ENCODE peak calls at places on chromosomes 6 and 20, in six cellular contexts. R is hippocampal formation; I is activated T-cell treated with anti-CD3 and anti-CD28 coated beads, Interleukin-2, amount 50 U/mL, for 72 hours; H is NCI-H2029 treated with DMSO at 0.1 percent for 48 hours; J is effector CD4-positive, alpha-beta T cell; E is kidney tubule cell. C is an unnamed sample.

GRCh38 chr6:74626288-74626687 is 579.6 kb downstream of the COL12A1 start:
- DNase-seq in J (no peak), R (no peak), H (no peak), I (no peak), E (no peak), C (no peak)

GRCh38 chr6:16669227-16669626 is 92.0 kb downstream of the ATXN1 start:
- DNase-seq in I (peak), H (no peak), E (peak), J (peak), R (no peak), C (no peak)

GRCh38 chr20:22763257-22763906 is 179.0 kb upstream of the FOXA2 start:
- DNase-seq in E (peak), H (no peak), R (no peak), I (no peak), J (no peak), C (no peak)

GRCh38 chr6:20569000-20569610 is 34.8 kb downstream of the CDKAL1 start:
- DNase-seq in E (peak), H (no peak), R (no peak), J (no peak), I (no peak), C (no peak)

GRCh38 chr20:18971121-18971520 is 157.5 kb downstream of the SCP2D1 start:
- DNase-seq in R (no peak), I (no peak), E (no peak), H (no peak), J (no peak), C (no peak)

GRCh38 chr6:166592818-166593217 is 6.3 kb upstream of the RAMACL start:
- DNase-seq in J (no peak), E (peak), H (no peak), I (no peak), R (no peak), C (no peak)

GRCh38 chr20:19079536-19080299 is 132.7 kb upstream of the SLC24A3 start:
- DNase-seq in H (no peak), I (no peak), E (no peak), R (no peak), J (no peak), C (no peak)

GRCh38 chr6:342832-343179 is 48.7 kb upstream of the IRF4 start:
- DNase-seq in E (no peak), J (no peak), I (no peak), R (no peak), H (no peak), C (no peak)

GRCh38 chr6:154899825-154900468 is 95.2 kb upstream of the TIAM2 start:
- DNase-seq in E (no peak), H (no peak), J (no peak), R (no peak), I (no peak), C (no peak)

GRCh38 chr6:10099086-10099499 is 315.8 kb downstream of the TFAP2A start:
- DNase-seq in R (no peak), H (peak), E (peak), J (no peak), I (no peak), C (no peak)

GRCh38 chr20:8118735-8119134 is 13.3 kb upstream of the PLCB1 start:
- DNase-seq in R (no peak), I (no peak), E (no peak), J (no peak), H (no peak), C (no peak)

GRCh38 chr20:41369673-41370072 is 3.1 kb upstream of the EMILIN3 start:
- DNase-seq in R (no peak), E (no peak), J (no peak), I (no peak), H (no peak), C (no peak)

GRCh38 chr20:49872056-49872455 is 43.3 kb downstream of the SPATA2 start:
- DNase-seq in E (no peak), H (no peak), I (no peak), R (no peak), J (no peak), C (no peak)

GRCh38 chr20:63699466-63700198 is 3.2 kb downstream of the TNFRSF6B start:
- DNase-seq in E (no peak), H (no peak), J (no peak), I (no peak), R (no peak), C (no peak)

GRCh38 chr20:58700823-58701222 is 8.2 kb downstream of the NPEPL1 start:
- DNase-seq in R (no peak), J (no peak), E (no peak), H (no peak), I (no peak), C (no peak)

GRCh38 chr6:79536615-79536968 is 638 bp downstream of the LCA5 start:
- DNase-seq in E (peak), I (peak), J (no peak), H (no peak), R (peak), C (no peak)

GRCh38 chr6:13445005-13445743 is 42.2 kb downstream of the GFOD1 start:
- DNase-seq in R (no peak), H (peak), I (no peak), E (peak), J (no peak), C (no peak)